ENCODE peak calls at places on chromosomes 12 and 14, in nine cellular contexts. M is GM10248; G is D341Med; N is stimulated activated CD4-positive, alpha-beta T cell treated with anti-CD3 and anti-CD28 coated beads, TNF-alpha, amount 100 ng/mL, for 1 hour; E is fibroblast of lung; Y is renal cortical epithelial cell; R is K562; L is AG04450; B is ELR. C is an unnamed sample.

GRCh38 chr14:95265106-95266094 is 54.3 kb downstream of the CLMN start:
- DNase-seq in M (peak), G (peak), N (no peak), E (peak), Y (peak), R (no peak), L (peak), B (peak), C (peak)

GRCh38 chr12:105418232-105418631 is 87.7 kb downstream of the C12orf75 start:
- DNase-seq in M (no peak), G (no peak), N (no peak), E (peak), Y (peak), R (no peak), L (peak), B (peak), C (peak)

GRCh38 chr14:30998100-30998706 is 27.2 kb upstream of the AP4S1 start:
- DNase-seq in M (no peak), G (no peak), N (no peak), E (no peak), Y (no peak), R (no peak), L (no peak), B (peak), C (no peak)

GRCh38 chr14:34361504-34362011 is 100.5 kb downstream of the SPTSSA start:
- DNase-seq in M (no peak), G (no peak), N (no peak), E (peak), Y (peak), R (no peak), L (no peak), B (no peak), C (no peak)

GRCh38 chr14:51527073-51527472 is 124.6 kb upstream of the FRMD6 start:
- DNase-seq in M (no peak), G (no peak), N (no peak), E (peak), Y (peak), R (no peak), L (peak), B (peak), C (no peak)

GRCh38 chr12:106957617-106958016 is 1.9 kb downstream of the TMEM263 start:
- DNase-seq in M (no peak), G (no peak), N (no peak), E (no peak), Y (no peak), R (no peak), L (no peak), B (peak), C (no peak)

GRCh38 chr12:48780381-48781025 is 8.4 kb downstream of the ADCY6 start:
- DNase-seq in M (no peak), G (no peak), N (no peak), E (no peak), Y (no peak), R (no peak), L (no peak), B (no peak), C (no peak)

GRCh38 chr14:30621354-30621953 is 665 bp upstream of the SCFD1 start:
- DNase-seq in M (no peak), G (no peak), N (no peak), E (peak), Y (no peak), R (peak), L (no peak), B (peak), C (peak)

GRCh38 chr14:22821193-22822016 is 6.2 kb upstream of the SLC7A7 start:
- DNase-seq in M (no peak), G (no peak), N (no peak), E (no peak), Y (peak), R (no peak), L (no peak), B (no peak), C (peak)

GRCh38 chr12:68037616-68038255 is 48.5 kb downstream of the IFNG-AS1 start:
- DNase-seq in M (no peak), G (no peak), N (no peak), E (no peak), Y (no peak), R (no peak), L (no peak), B (no peak), C (no peak)

GRCh38 chr14:75279739-75280447 is 1.3 kb downstream of the FOS start:
- DNase-seq in M (no peak), G (no peak), N (no peak), E (peak), Y (no peak), R (no peak), L (no peak), B (no peak), C (no peak)

GRCh38 chr14:92649934-92650545 is 98.4 kb downstream of the LGMN start:
- DNase-seq in M (no peak), G (no peak), N (no peak), E (peak), Y (no peak), R (no peak), L (peak), B (no peak), C (no peak)

GRCh38 chr12:27272375-27273028 is 28.4 kb downstream of the STK38L start:
- DNase-seq in M (no peak), G (no peak), N (no peak), E (peak), Y (peak), R (no peak), L (no peak), B (no peak), C (no peak)

GRCh38 chr14:40074169-40074568 is 641.9 kb upstream of the FBXO33 start:
- DNase-seq in M (no peak), G (no peak), N (no peak), E (no peak), Y (no peak), R (no peak), L (no peak), B (no peak), C (no peak)

GRCh38 chr12:71755146-71755892 is 656 bp downstream of the RAB21 start:
- DNase-seq in M (peak), G (peak), N (peak), E (peak), Y (peak), R (peak), L (no peak), B (peak), C (peak)

GRCh38 chr12:51686727-51687126 is 95.7 kb downstream of the SCN8A start:
- DNase-seq in M (no peak), G (no peak), N (no peak), E (peak), Y (peak), R (no peak), L (no peak), B (peak), C (no peak)

GRCh38 chr12:14994610-14995009 is 21.8 kb downstream of the PDE6H start:
- DNase-seq in M (no peak), G (no peak), N (no peak), E (peak), Y (no peak), R (no peak), L (no peak), B (no peak), C (no peak)

GRCh38 chr14:22888662-22889061 is 5.6 kb downstream of the REM2 start:
- DNase-seq in M (no peak), G (no peak), N (no peak), E (no peak), Y (no peak), R (no peak), L (no peak), B (no peak), C (no peak)

GRCh38 chr12:68768431-68768934 is 22.5 kb downstream of the SLC35E3 start:
- DNase-seq in M (no peak), G (no peak), N (no peak), E (no peak), Y (no peak), R (no peak), L (no peak), B (no peak), C (no peak)